ENCODE peak calls at places on chromosomes 1 and 21, in eight cellular contexts. B is cardiac muscle cell, V is caudate nucleus, J is adrenal gland, A is lung, Y is EH, O is astrocyte of the spinal cord, P is NCI-H1930. F is an unnamed sample.
A peak's percentile ranks its signal among the peaks of the same experiment; 100 is the strongest.

GRCh38 chr21:39175154-39175553 is 8.1 kb downstream of the PSMG1 start:
- DNase-seq in B (peak; percentile 25), V (no peak), J (no peak), A (no peak), Y (peak; percentile 51), O (peak; percentile 45), P (no peak), F (no peak)

GRCh38 chr1:25692560-25692959 is 76.0 kb downstream of the MAN1C1 start:
- DNase-seq in B (peak; percentile 46), V (no peak), J (no peak), A (no peak), Y (no peak), O (no peak), P (peak; percentile 19), F (no peak)

GRCh38 chr1:181936768-181937581 is 124.5 kb downstream of the ZNF648 start:
- DNase-seq in B (peak; percentile 76), V (peak; percentile 13), J (peak; percentile 39), A (peak; percentile 33), Y (no peak), O (no peak), P (peak; percentile 50), F (no peak)

GRCh38 chr1:162004441-162004950 is 19.2 kb downstream of the OLFML2B start:
- DNase-seq in B (no peak), V (no peak), J (no peak), A (no peak), Y (no peak), O (no peak), P (no peak), F (no peak)

GRCh38 chr1:15231714-15232201 is 15.3 kb upstream of the FHAD1 start:
- DNase-seq in B (no peak), V (no peak), J (no peak), A (no peak), Y (no peak), O (no peak), P (no peak), F (no peak)

GRCh38 chr21:40797881-40798280 is 49.1 kb downstream of the DSCAM start:
- DNase-seq in B (no peak), V (no peak), J (no peak), A (no peak), Y (peak; percentile 79), O (no peak), P (no peak), F (no peak)

GRCh38 chr21:38806153-38806941 is 618 bp downstream of the ETS2 start:
- DNase-seq in B (peak; percentile 52), V (no peak), J (no peak), A (no peak), Y (no peak), O (no peak), P (no peak), F (peak; percentile 33)

GRCh38 chr1:182679684-182680083 is 4.7 kb downstream of the RGS8 start:
- DNase-seq in B (no peak), V (no peak), J (no peak), A (no peak), Y (no peak), O (no peak), P (no peak), F (no peak)

GRCh38 chr1:179287946-179288345 is 5.7 kb upstream of the SOAT1 start:
- DNase-seq in B (no peak), V (no peak), J (no peak), A (no peak), Y (no peak), O (no peak), P (no peak), F (no peak)

GRCh38 chr1:143735764-143736461 is 235.9 kb downstream of the FAM72C start:
- DNase-seq in B (peak; percentile 3), V (no peak), J (no peak), A (no peak), Y (no peak), O (peak; percentile 0), P (no peak), F (no peak)

GRCh38 chr1:230867119-230867902 is 1.0 kb downstream of the C1orf198 start:
- DNase-seq in B (no peak), V (no peak), J (no peak), A (no peak), Y (peak; percentile 45), O (peak; percentile 46), P (no peak), F (no peak)

GRCh38 chr1:201310986-201311355 is 27.7 kb downstream of the PKP1 start:
- DNase-seq in B (no peak), V (no peak), J (peak; percentile 20), A (peak; percentile 60), Y (peak; percentile 62), O (peak; percentile 13), P (no peak), F (no peak)

GRCh38 chr1:207049974-207050391 is 1.0 kb downstream of the YOD1 start:
- DNase-seq in B (peak; percentile 64), V (no peak), J (peak; percentile 54), A (no peak), Y (peak; percentile 64), O (peak; percentile 60), P (no peak), F (no peak)

GRCh38 chr21:15592271-15592860 is 137.4 kb upstream of the USP25 start:
- DNase-seq in B (peak; percentile 49), V (no peak), J (no peak), A (no peak), Y (peak; percentile 41), O (peak; percentile 59), P (peak; percentile 1), F (no peak)

GRCh38 chr1:9126511-9126910 is 2.4 kb downstream of the GPR157 start:
- DNase-seq in B (no peak), V (no peak), J (no peak), A (no peak), Y (no peak), O (no peak), P (no peak), F (no peak)

GRCh38 chr1:192539450-192540132 is 36.0 kb upstream of the RGS1 start:
- DNase-seq in B (peak; percentile 17), V (no peak), J (no peak), A (no peak), Y (peak; percentile 97), O (peak; percentile 99), P (no peak), F (no peak)

GRCh38 chr1:9929431-9930385 is 13.5 kb downstream of the LZIC start:
- DNase-seq in B (peak; percentile 23), V (peak; percentile 24), J (no peak), A (no peak), Y (no peak), O (no peak), P (no peak), F (no peak)

GRCh38 chr1:156420209-156421061 is 51.4 kb downstream of the RHBG start:
- DNase-seq in B (no peak), V (no peak), J (no peak), A (no peak), Y (no peak), O (no peak), P (no peak), F (peak; percentile 39)